ENCODE peak calls at places on chromosome 15, in four cellular contexts. H is adrenal gland, C is endothelial cell of umbilical vein, E is IMR-90. F is an unnamed sample.

GRCh38 chr15:78457101-78457500 is 19.1 kb downstream of the IREB2 start:
- DNase-seq in E (peak; percentile 69), C (peak; percentile 37), H (no peak), F (no peak)

GRCh38 chr15:90340345-90340744 is 11.7 kb upstream of the ZNF774 start:
- DNase-seq in C (no peak), E (no peak), H (no peak), F (no peak)

GRCh38 chr15:93862791-93863190 is 368.6 kb upstream of the MCTP2 start:
- DNase-seq in E (no peak), C (no peak), H (peak; percentile 35), F (no peak)

GRCh38 chr15:60591491-60592385 is 112.8 kb upstream of the ICE2 start:
- DNase-seq in H (peak; percentile 55), C (peak; percentile 53), E (no peak), F (peak; percentile 34)

GRCh38 chr15:95988574-95988887 is 342.0 kb upstream of the NR2F2 start:
- DNase-seq in H (no peak), E (peak; percentile 50), C (peak; percentile 65), F (peak; percentile 21)

GRCh38 chr15:100914876-100915275 is 4.3 kb upstream of the LRRK1 start:
- DNase-seq in H (no peak), C (no peak), E (peak; percentile 24), F (no peak)

GRCh38 chr15:32886441-32886840 is 168.6 kb downstream of the GREM1 start:
- DNase-seq in C (no peak), E (no peak), H (no peak), F (no peak)

GRCh38 chr15:31269961-31270575 is 56.6 kb upstream of the KLF13 start:
- DNase-seq in H (peak; percentile 1), C (no peak), E (no peak), F (no peak)

GRCh38 chr15:49622561-49622960 is 1.7 kb downstream of the DTWD1 start:
- DNase-seq in C (no peak), E (no peak), H (no peak), F (no peak)

GRCh38 chr15:68434021-68434420 is 2.1 kb upstream of the ITGA11 start:
- DNase-seq in E (no peak), H (no peak), C (no peak), F (no peak)

GRCh38 chr15:51267047-51267713 is 71.2 kb downstream of the CYP19A1 start:
- DNase-seq in E (no peak), H (peak; percentile 22), C (no peak), F (no peak)

GRCh38 chr15:34355241-34355640 is 11.8 kb downstream of the LPCAT4 start:
- DNase-seq in H (no peak), E (no peak), C (no peak), F (no peak)

GRCh38 chr15:94631608-94632007 is 400.2 kb downstream of the MCTP2 start:
- DNase-seq in H (no peak), C (no peak), E (no peak), F (no peak)

DNA sequence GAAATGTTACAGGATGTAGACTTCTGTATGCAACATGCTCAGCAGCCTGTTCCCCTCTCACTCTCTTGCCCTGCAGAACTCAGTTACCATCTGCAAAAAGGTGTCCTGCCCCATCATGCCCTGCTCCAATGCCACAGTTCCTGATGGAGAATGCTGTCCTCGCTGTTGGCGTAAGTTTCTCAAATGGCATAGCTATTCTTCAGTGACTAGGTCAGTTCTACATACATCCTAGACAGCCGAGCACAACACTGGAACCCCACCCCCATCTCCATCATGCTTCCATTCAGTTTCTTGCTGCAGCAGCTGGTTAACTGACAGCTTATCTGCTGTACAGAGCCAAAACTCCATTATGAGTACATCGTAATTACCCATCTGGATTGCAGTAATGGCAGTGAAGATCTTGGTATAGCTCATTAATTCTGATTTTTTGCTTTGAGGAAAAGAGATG is 4.5 kb downstream of the THBS1 start:
- DNase-seq in C (peak; percentile 58), H (no peak), E (peak; percentile 46), F (no peak)
- TF ChIP-seq POLR2A in C (peak; percentile 88), H (no peak), E (peak; percentile 71), F (no peak)

GRCh38 chr15:74121040-74121439 is 9.3 kb upstream of the ISLR2 start:
- DNase-seq in H (no peak), C (no peak), E (no peak), F (no peak)

GRCh38 chr15:74123131-74123429 is 7.3 kb upstream of the ISLR2 start:
- DNase-seq in C (no peak), H (no peak), E (no peak), F (no peak)

GRCh38 chr15:74121858-74122257 is 8.5 kb upstream of the ISLR2 start:
- DNase-seq in E (no peak), H (no peak), C (no peak), F (no peak)

GRCh38 chr15:74123685-74124084 is 6.7 kb upstream of the ISLR2 start:
- DNase-seq in C (no peak), E (no peak), H (no peak), F (no peak)

DNA sequence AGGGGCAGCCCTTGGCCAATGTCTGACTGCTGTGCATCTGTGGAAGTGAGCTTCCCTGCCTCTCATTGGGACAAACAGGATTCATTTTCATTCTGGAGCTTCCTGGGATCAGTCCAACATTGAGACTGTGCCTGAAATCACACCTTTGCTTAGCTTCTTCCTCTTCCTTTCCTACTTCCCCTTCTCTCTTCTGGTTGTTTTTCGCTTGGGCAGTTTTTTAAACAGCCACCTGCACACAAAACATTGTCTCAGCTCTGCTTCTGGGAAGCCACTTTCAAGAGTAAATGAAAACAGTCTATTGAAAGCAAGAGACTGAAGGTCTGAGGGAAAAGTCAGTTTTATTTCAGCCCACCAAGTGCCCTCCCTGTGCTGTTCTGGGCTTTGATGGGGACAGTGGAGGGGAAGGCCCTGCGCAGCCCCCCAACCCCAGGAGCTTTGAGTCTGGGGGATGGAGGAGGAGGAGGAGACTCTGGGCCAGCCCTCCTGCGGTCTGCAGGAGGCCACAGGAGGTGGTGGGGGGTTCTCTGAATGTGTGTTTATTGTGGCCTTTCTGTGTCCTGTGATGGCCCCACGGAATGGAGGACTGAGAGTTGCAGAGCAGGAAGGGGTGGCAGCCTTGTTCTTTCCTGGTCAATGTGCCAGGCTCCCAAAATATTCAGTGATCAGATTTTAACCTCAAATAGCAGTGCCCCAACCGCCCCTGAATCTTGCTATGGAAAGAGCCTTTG is 7.8 kb upstream of the ISLR2 start:
- DNase-seq in H (no peak), E (no peak), C (no peak), F (no peak)
- H3K27me3 ChIP-seq in H (peaks cover 12% of the 10 kb centered on the region), E (peaks cover 72% of the 10 kb centered on the region), C (peaks cover 28% of the 10 kb centered on the region), F (no peaks in the 10 kb centered on the region)

GRCh38 chr15:37135225-37135624 is 34.9 kb upstream of the MEIS2 start:
- DNase-seq in H (no peak), E (no peak), C (peak; percentile 36), F (no peak)
- H3K27ac ChIP-seq in H (no peak overlapping the region), E (no peak overlapping the region), C (no peak overlapping the region), F (no peak overlapping the region)

GRCh38 chr15:82262422-82263026 is at the start of the genes EFL1 and SAXO2:
- DNase-seq in C (peak; percentile 82), H (peak; percentile 93), E (peak; percentile 80), F (peak; percentile 86)
- TF ChIP-seq POLR2A in C (peak; percentile 22), H (peak; percentile 70), E (peak; percentile 81), F (no peak)

DNA sequence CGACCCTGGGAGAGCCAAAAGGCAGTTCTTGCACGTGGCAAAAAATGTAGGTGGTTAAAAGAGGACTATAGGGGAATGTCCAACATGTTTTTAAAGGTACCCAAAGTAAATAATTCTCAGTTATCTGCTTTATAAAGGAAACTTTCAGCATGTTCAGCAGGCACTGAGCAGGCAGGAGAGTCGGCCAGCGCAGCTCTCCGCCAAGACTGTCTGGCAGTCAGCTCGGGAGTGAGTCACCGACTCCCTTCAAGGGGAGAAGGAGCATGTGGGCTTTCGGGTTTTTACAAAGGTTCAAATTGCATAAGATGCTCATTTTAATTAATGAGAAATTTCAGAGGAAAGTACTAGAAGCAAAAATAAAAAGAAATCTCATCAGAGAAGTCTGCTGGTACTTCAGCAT is 7.0 kb downstream of the GABRA5 start:
- DNase-seq in C (no peak), H (peak; percentile 57), E (peak; percentile 29), F (no peak)
- H3K27me3 ChIP-seq in C (no peaks in the 10 kb centered on the region), H (peaks cover 8% of the 10 kb centered on the region), E (peaks cover 2% of the 10 kb centered on the region), F (peaks cover under 1% of the 10 kb centered on the region)

GRCh38 chr15:71600237-71600636 is 210.1 kb upstream of the NR2E3 start:
- DNase-seq in H (no peak), E (no peak), C (no peak), F (no peak)
- H3K27ac ChIP-seq in H (no peak overlapping the region), E (no peak overlapping the region), C (no peak overlapping the region), F (peak overlapping the region; percentile 61)

GRCh38 chr15:70099966-70100494 is 2.3 kb upstream of the TLE3 start:
- DNase-seq in C (no peak), E (no peak), H (no peak), F (no peak)

GRCh38 chr15:70101459-70102113 is 3.9 kb upstream of the TLE3 start:
- DNase-seq in E (peak; percentile 86), C (peak; percentile 91), H (peak; percentile 90), F (peak; percentile 53)

GRCh38 chr15:70099167-70099965 is 1.6 kb upstream of the TLE3 start:
- DNase-seq in E (peak; percentile 99), C (peak; percentile 100), H (peak; percentile 100), F (peak; percentile 100)

GRCh38 chr15:70098461-70099166 is 897 bp upstream of the TLE3 start:
- DNase-seq in C (peak; percentile 48), H (peak; percentile 68), E (no peak), F (peak; percentile 67)

DNA sequence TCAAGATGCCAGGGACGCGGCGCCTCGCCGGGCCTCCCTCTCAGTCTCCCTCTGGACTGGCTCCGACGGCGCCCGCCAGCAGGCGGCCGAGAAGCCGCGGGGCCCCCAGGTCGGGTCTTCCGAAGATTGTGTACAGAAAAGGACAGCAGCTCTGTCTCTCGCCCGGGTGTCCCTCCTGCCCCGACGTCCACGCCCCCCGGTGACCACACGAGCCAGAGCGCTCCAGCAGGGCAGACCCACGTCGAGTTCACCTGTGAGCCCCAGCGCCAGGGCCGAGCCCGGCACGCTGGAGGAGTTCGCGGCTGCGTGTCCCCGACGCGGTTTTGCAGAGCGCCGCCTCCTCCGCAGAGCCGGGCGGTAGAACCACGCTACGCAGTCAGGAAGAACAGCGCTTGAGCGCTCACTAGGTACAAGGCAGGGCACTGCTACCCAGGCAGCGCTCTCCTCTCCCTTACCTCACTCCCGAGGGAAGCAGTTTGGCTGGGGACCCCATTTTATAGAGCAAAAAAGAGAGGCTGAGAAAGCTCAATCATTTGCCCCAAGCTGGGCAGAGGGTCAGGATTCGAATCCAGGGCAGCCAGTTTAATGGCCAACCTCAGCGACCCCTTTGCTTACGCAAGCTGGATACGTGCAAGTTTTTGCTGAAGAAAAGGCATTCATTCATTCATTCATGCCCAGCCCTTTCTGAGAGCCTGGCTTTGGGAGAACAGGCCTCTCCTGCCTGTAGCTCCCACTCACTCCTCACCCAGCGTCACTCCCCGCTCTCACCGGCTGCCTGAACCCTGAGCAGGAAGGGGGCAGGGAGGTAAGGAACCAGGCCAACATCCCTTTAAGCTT is 3.0 kb upstream of the TLE3 start:
- DNase-seq in H (peak; percentile 75), E (peak; percentile 39), C (peak; percentile 53), F (peak; percentile 59)
- TF ChIP-seq POLR2A in H (peak; percentile 61), E (no peak), C (no peak), F (no peak)

DNA sequence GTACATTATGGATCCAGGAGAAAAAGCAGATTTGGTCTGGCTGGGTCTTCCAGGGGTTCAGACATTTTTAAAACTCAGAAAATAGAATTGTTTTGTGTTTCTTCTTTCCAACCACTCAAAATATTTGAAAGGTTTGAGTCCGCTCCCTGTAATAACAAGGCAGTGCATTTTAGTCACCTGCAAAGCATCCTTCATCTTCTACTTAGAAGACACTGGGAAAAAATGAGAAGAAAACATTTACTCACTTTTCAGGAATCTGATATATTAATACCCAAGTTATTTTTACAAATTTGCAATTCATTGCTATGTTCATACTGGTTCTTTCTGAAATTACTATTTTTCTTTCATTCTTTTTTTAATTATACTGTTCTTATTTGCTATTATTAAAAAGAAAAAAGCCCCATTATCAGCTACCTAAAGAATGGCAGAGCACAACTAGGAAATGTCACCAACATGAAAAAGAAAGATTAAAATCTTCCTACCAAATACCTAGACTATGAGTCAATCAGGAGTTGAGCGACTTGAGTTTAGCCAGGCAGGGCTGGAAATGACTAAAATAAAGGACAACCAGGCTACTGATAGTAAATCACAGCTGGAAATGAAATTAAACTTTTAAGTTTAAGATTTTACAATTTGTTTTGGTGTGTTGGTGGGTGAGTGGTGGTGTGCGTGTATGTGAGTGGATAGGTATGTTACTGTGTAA is 280.3 kb upstream of the THBS1 start:
- DNase-seq in C (peak; percentile 81), H (no peak), E (peak; percentile 66), F (no peak)
- H3K27me3 ChIP-seq in C (no peaks in the 10 kb centered on the region), H (no peaks in the 10 kb centered on the region), E (no peaks in the 10 kb centered on the region), F (no peaks in the 10 kb centered on the region)

F was measured in uterus.